ENCODE peak calls at places on chromosome 7, in ten cellular contexts. J is uterus, Q is right lobe of liver, R is A549, C is sigmoid colon, O is testis, F is body of pancreas, L is Peyer's patch, E is ovary, T is adrenal gland. I is an unnamed sample.

GRCh38 chr7:141992154-141992553 is 3.5 kb upstream of the MGAM start:
- DNase-seq in T (no peak), Q (no peak), C (no peak), R (no peak), E (no peak), J (no peak), L (no peak), O (no peak), F (no peak), I (no peak)

GRCh38 chr7:27147211-27148030 is at the start of gene HOXA6:
- DNase-seq in E (no peak), C (peak; percentile 89), O (peak; percentile 32), F (peak; percentile 63), T (peak; percentile 92), L (no peak), Q (no peak), J (peak; percentile 57), R (no peak), I (no peak)

GRCh38 chr7:39592586-39592985 is 26.4 kb downstream of the YAE1 start:
- DNase-seq in C (no peak), E (no peak), L (no peak), J (no peak), R (no peak), Q (no peak), O (no peak), T (no peak), F (no peak), I (no peak)

GRCh38 chr7:151244156-151244870 is 4.2 kb downstream of the SMARCD3 start:
- DNase-seq in E (no peak), O (peak; percentile 68), F (peak; percentile 43), T (peak; percentile 65), J (no peak), R (peak; percentile 42), L (peak; percentile 36), Q (no peak), C (no peak), I (peak; percentile 80)

GRCh38 chr7:90952649-90952991 is 311.6 kb upstream of the FZD1 start:
- DNase-seq in L (no peak), E (no peak), F (no peak), C (no peak), T (no peak), R (no peak), J (no peak), Q (no peak), O (no peak), I (no peak)

GRCh38 chr7:40299097-40299496 is 164.3 kb downstream of the SUGCT start:
- DNase-seq in Q (no peak), C (no peak), O (no peak), L (no peak), J (no peak), E (no peak), T (no peak), F (no peak), R (no peak), I (no peak)

GRCh38 chr7:22302951-22303423 is 54.0 kb downstream of the RAPGEF5 start:
- DNase-seq in C (no peak), O (no peak), T (no peak), J (no peak), E (no peak), Q (no peak), F (no peak), R (no peak), L (no peak), I (no peak)

GRCh38 chr7:77351539-77352004 is 64.6 kb downstream of the GSAP start:
- DNase-seq in E (no peak), F (no peak), C (no peak), L (peak; percentile 80), J (no peak), R (no peak), O (no peak), Q (no peak), T (peak; percentile 15), I (peak; percentile 24)

GRCh38 chr7:27814054-27814453 is 74.1 kb downstream of the TAX1BP1 start:
- DNase-seq in F (no peak), L (no peak), R (no peak), C (no peak), J (no peak), E (no peak), O (no peak), Q (no peak), T (no peak), I (no peak)

GRCh38 chr7:37665352-37666022 is 18.1 kb upstream of the GPR141 start:
- DNase-seq in F (no peak), O (no peak), T (no peak), Q (no peak), E (no peak), R (no peak), C (no peak), L (no peak), J (no peak), I (no peak)

GRCh38 chr7:17769918-17770317 is 170.4 kb downstream of the SNX13 start:
- DNase-seq in Q (peak; percentile 58), R (peak; percentile 77), F (peak; percentile 49), C (no peak), E (peak; percentile 51), O (peak; percentile 82), J (peak; percentile 38), L (peak; percentile 52), T (peak; percentile 79), I (peak; percentile 71)

GRCh38 chr7:45891462-45892402 is 3.4 kb downstream of the IGFBP1 start:
- DNase-seq in Q (peak; percentile 42), L (no peak), F (no peak), T (no peak), J (no peak), R (no peak), E (no peak), C (no peak), O (no peak), I (no peak)

GRCh38 chr7:80385512-80385911 is 126.4 kb downstream of the GNAT3 start:
- DNase-seq in Q (no peak), O (no peak), J (no peak), T (no peak), E (no peak), L (no peak), R (no peak), F (no peak), C (no peak), I (no peak)

GRCh38 chr7:69633122-69633892 is 35.0 kb downstream of the AUTS2 start:
- DNase-seq in R (no peak), C (no peak), L (no peak), J (no peak), O (no peak), T (no peak), Q (no peak), E (no peak), F (no peak), I (no peak)

GRCh38 chr7:46524350-46524749 is 603.3 kb upstream of the IGFBP3 start:
- DNase-seq in E (no peak), T (no peak), C (no peak), O (no peak), F (no peak), J (no peak), Q (no peak), R (no peak), L (no peak), I (no peak)

GRCh38 chr7:100983451-100984187 is 14.3 kb downstream of the MUC12 start:
- DNase-seq in J (no peak), F (peak; percentile 14), R (peak; percentile 91), T (no peak), E (no peak), L (no peak), Q (no peak), C (no peak), O (no peak), I (no peak)

GRCh38 chr7:96738705-96739104 is 29.1 kb upstream of the SEM1 start:
- DNase-seq in E (no peak), R (no peak), L (no peak), J (no peak), Q (no peak), T (no peak), F (no peak), C (no peak), O (no peak), I (no peak)

GRCh38 chr7:125147047-125147446 is 217.4 kb upstream of the POT1 start:
- DNase-seq in C (no peak), T (no peak), J (no peak), O (no peak), L (no peak), F (no peak), R (no peak), E (no peak), Q (no peak), I (no peak)

DNA sequence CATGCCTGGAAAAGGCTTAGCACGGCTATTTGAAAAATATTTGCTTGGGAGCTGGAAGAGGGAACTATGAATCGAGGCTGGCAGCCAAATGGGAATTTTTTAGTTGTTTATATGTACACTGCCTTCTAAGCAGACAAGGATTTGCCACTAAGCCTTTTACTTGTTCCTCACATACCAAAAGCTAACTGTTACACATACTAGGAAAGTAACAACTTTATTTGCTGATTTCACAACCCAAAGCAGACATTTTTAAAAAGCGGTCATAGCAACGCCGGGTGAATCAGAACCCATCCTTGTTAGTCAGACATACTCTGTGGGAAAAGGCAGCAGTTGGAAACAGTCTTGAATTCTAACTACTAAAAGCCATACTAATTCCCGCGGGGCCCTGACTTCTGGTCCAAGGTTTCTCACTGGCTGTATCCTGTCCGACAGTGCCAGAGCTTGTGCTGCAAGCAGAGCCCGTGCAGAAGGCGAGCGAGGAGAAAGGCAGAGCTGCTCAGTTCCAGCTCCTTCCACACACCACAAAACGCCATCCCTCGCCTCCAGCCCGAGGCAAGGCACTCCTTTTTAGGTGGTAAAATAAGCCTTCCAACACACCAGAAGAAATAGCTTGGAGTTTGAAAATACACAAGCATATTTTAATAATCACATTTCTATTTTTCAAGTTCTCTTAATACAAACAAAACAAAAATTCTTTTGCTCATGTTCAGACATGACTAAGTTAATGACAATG is 89.2 kb downstream of the RNF216 start:
- DNase-seq in F (peak; percentile 65), C (peak; percentile 96), T (peak; percentile 77), J (peak; percentile 93), O (peak; percentile 87), Q (no peak), R (peak; percentile 86), L (no peak), E (peak; percentile 84), I (no peak)
- TF ChIP-seq POLR2A in F (peak; percentile 16), C (peak; percentile 50), T (no peak), J (peak; percentile 38), O (no peak), Q (no peak), R (no peak), L (no peak), E (no peak), I (no peak)

GRCh38 chr7:516606-517456 is 2.8 kb downstream of the PDGFA start:
- DNase-seq in E (peak; percentile 63), L (no peak), C (no peak), R (peak; percentile 64), O (no peak), F (peak; percentile 76), T (peak; percentile 76), Q (peak; percentile 76), J (peak; percentile 71), I (no peak)
- TF ChIP-seq POLR2A in E (no peak), L (peak; percentile 84), C (no peak), R (no peak), O (no peak), F (peak; percentile 53), T (no peak), Q (peak; percentile 67), J (peak; percentile 31), I (no peak)

GRCh38 chr7:2018786-2019692 is 213.7 kb downstream of the MAD1L1 start:
- DNase-seq in T (peak; percentile 78), L (no peak), O (peak; percentile 38), Q (peak; percentile 30), R (no peak), E (peak; percentile 10), C (peak; percentile 71), F (peak; percentile 11), J (no peak), I (peak; percentile 59)
- TF ChIP-seq POLR2A in T (no peak), L (no peak), O (no peak), Q (no peak), R (no peak), E (no peak), C (no peak), F (no peak), J (no peak), I (no peak)

GRCh38 chr7:156640257-156640948 is at the start of gene RNF32:
- DNase-seq in F (peak; percentile 98), Q (peak; percentile 97), L (peak; percentile 89), O (peak; percentile 94), R (peak; percentile 96), T (peak; percentile 95), E (peak; percentile 93), C (peak; percentile 95), J (peak; percentile 88), I (peak; percentile 98)
- TF ChIP-seq POLR2A in F (peak; percentile 67), Q (peak; percentile 67), L (peak; percentile 63), O (no peak), R (peak; percentile 58), T (peak; percentile 40), E (peak; percentile 41), C (no peak), J (peak; percentile 48), I (peak; percentile 75)

I was measured in erythroblast.